ENCODE peak calls at places on chromosomes 6 and 20, in six cellular contexts. One of them, this sample, is unnamed.

GRCh38 chr6:64679411-64679810 is 1027.6 kb downstream of the EYS start:
- DNase-seq in H1: no peak
- DNase-seq in H9: no peak
- DNase-seq in IMR-90: no peak
- DNase-seq in mesenchymal stem cell: no peak
- DNase-seq in trophoblast cell: no peak
- DNase-seq in this sample: no peak

GRCh38 chr6:27178001-27178730 is 69.3 kb upstream of the PRSS16 start:
- DNase-seq in H1: no peak
- DNase-seq in H9: peak; percentile 84
- DNase-seq in IMR-90: peak; percentile 94
- DNase-seq in mesenchymal stem cell: peak; percentile 96
- DNase-seq in trophoblast cell: peak; percentile 67
- DNase-seq in this sample: peak; percentile 71

GRCh38 chr20:32920530-32921298 is 62.0 kb downstream of the EFCAB8 start:
- DNase-seq in H1: no peak
- DNase-seq in H9: no peak
- DNase-seq in IMR-90: no peak
- DNase-seq in mesenchymal stem cell: no peak
- DNase-seq in trophoblast cell: no peak
- DNase-seq in this sample: no peak

GRCh38 chr20:37504404-37505096 is 16.5 kb upstream of the NNAT start:
- DNase-seq in H1: no peak
- DNase-seq in H9: peak; percentile 49
- DNase-seq in IMR-90: peak; percentile 13
- DNase-seq in mesenchymal stem cell: no peak
- DNase-seq in trophoblast cell: no peak
- DNase-seq in this sample: no peak

GRCh38 chr6:53582963-53583362 is 38.1 kb upstream of the GCLC start:
- DNase-seq in H1: no peak
- DNase-seq in H9: no peak
- DNase-seq in IMR-90: peak; percentile 38
- DNase-seq in mesenchymal stem cell: peak; percentile 19
- DNase-seq in trophoblast cell: no peak
- DNase-seq in this sample: no peak

GRCh38 chr20:47319517-47320252 is 36.8 kb downstream of the ZMYND8 start:
- DNase-seq in H1: peak; percentile 93
- DNase-seq in H9: peak; percentile 94
- DNase-seq in IMR-90: peak; percentile 74
- DNase-seq in mesenchymal stem cell: peak; percentile 83
- DNase-seq in trophoblast cell: peak; percentile 88
- DNase-seq in this sample: no peak

GRCh38 chr6:148441454-148441911 is 98.8 kb downstream of the SASH1 start:
- DNase-seq in H1: no peak
- DNase-seq in H9: no peak
- DNase-seq in IMR-90: peak; percentile 90
- DNase-seq in mesenchymal stem cell: peak; percentile 94
- DNase-seq in trophoblast cell: no peak
- DNase-seq in this sample: no peak

GRCh38 chr6:100353276-100354015 is 111.3 kb downstream of the SIM1 start:
- DNase-seq in H1: no peak
- DNase-seq in H9: no peak
- DNase-seq in IMR-90: peak; percentile 70
- DNase-seq in mesenchymal stem cell: peak; percentile 21
- DNase-seq in trophoblast cell: no peak
- DNase-seq in this sample: no peak

GRCh38 chr6:105902401-105903031 is 183.6 kb upstream of the PRDM1 start:
- DNase-seq in H1: no peak
- DNase-seq in H9: no peak
- DNase-seq in IMR-90: peak; percentile 36
- DNase-seq in mesenchymal stem cell: no peak
- DNase-seq in trophoblast cell: no peak
- DNase-seq in this sample: peak; percentile 33

GRCh38 chr6:62711750-62712149 is 425.7 kb upstream of the KHDRBS2 start:
- DNase-seq in H1: no peak
- DNase-seq in H9: no peak
- DNase-seq in IMR-90: no peak
- DNase-seq in mesenchymal stem cell: no peak
- DNase-seq in trophoblast cell: no peak
- DNase-seq in this sample: no peak

GRCh38 chr6:62707156-62707555 is 421.1 kb upstream of the KHDRBS2 start:
- DNase-seq in H1: no peak
- DNase-seq in H9: peak; percentile 49
- DNase-seq in IMR-90: no peak
- DNase-seq in mesenchymal stem cell: no peak
- DNase-seq in trophoblast cell: no peak
- DNase-seq in this sample: no peak

GRCh38 chr6:62707914-62708313 is 421.9 kb upstream of the KHDRBS2 start:
- DNase-seq in H1: no peak
- DNase-seq in H9: no peak
- DNase-seq in IMR-90: no peak
- DNase-seq in mesenchymal stem cell: no peak
- DNase-seq in trophoblast cell: no peak
- DNase-seq in this sample: no peak
- H2BK120ac ChIP-seq in H1: no peak overlapping the region
- H2BK120ac ChIP-seq in H9: no peak overlapping the region
- H2BK120ac ChIP-seq in IMR-90: no peak overlapping the region
- H2BK120ac ChIP-seq in mesenchymal stem cell: no peak overlapping the region
- H2BK120ac ChIP-seq in trophoblast cell: no peak overlapping the region
- H2BK120ac ChIP-seq in this sample: no peak overlapping the region

DNA sequence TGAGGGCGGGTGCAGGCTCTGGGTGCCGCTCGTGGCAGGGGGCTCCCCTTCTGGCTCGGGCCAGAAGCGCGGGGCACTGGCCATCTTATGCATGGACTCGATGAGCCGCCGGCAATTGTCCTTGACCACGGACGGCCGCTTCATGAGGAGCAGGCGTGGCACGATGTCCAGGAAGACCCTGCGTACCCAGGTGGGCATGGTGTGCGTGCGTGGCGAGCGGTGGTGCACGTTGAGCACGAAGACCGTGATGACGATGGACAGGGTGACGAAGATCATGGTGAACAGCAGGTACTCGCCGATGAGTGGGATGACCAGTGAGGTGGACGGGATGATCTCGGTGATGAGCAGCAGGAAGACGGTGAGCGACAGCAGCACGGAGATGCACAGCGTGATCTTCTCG is 11.0 kb downstream of the CHRNA4 start:
- DNase-seq in H1: no peak
- DNase-seq in H9: no peak
- DNase-seq in IMR-90: no peak
- DNase-seq in mesenchymal stem cell: no peak
- DNase-seq in trophoblast cell: no peak
- DNase-seq in this sample: no peak
- H4K91ac ChIP-seq in H1: no peak overlapping the region
- H4K91ac ChIP-seq in H9: no peak overlapping the region
- H4K91ac ChIP-seq in IMR-90: no peak overlapping the region
- H4K91ac ChIP-seq in mesenchymal stem cell: no peak overlapping the region
- H4K91ac ChIP-seq in trophoblast cell: no peak overlapping the region
- H4K91ac ChIP-seq in this sample: no peak overlapping the region

DNA sequence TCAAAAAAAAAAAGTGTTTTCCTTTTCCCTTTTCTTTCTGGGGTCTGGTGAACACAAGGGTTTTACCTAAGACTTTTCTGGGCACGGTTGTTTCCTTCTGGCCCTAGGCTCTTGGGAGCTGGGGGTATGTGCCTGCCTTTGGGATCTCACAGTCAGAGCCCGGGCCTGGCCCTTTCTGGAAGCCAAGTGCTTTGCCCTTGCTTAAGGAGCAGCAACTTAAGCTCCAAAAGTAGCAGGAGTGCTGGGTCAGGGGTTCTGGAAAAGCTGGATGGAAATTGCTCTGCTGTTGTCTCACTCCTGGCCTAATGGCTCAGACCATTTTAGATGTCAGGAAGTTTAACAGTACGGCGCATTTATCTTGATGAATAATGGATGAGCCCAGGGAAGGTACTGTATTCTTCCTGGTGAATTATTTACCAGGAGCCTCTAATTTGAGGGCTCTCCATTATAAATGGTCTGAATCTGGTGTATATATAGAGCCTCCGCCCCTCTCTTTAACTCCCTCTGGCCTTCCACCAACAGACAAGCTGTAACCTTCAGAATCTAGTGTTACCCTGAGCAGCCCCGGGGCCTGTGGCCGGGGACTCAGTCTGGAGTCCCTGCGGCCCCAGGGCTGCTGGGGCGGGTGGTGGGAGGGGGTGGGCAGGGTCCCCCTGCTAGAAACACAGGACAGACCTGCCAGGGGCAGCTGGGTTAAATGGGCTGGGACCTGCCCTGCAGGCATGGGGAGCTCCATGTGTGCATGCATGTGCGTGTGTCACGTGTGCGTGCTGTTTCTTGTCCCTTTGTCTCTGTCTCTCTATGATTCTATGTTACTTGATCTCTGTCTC is 37.5 kb downstream of the PTK7 start:
- DNase-seq in H1: no peak
- DNase-seq in H9: no peak
- DNase-seq in IMR-90: no peak
- DNase-seq in mesenchymal stem cell: no peak
- DNase-seq in trophoblast cell: no peak
- DNase-seq in this sample: no peak
- H3K4ac ChIP-seq in H1: no peak overlapping the region
- H3K4ac ChIP-seq in H9: no peak overlapping the region
- H3K4ac ChIP-seq in IMR-90: peak overlapping the region; percentile 99
- H3K4ac ChIP-seq in mesenchymal stem cell: peak overlapping the region; percentile 64
- H3K4ac ChIP-seq in trophoblast cell: peak overlapping the region; percentile 94
- H3K4ac ChIP-seq in this sample: no peak overlapping the region

GRCh38 chr20:58893355-58894151 is 41.0 kb downstream of the GNAS start:
- DNase-seq in H1: no peak
- DNase-seq in H9: no peak
- DNase-seq in IMR-90: peak; percentile 34
- DNase-seq in mesenchymal stem cell: peak; percentile 62
- DNase-seq in trophoblast cell: peak; percentile 36
- DNase-seq in this sample: no peak

GRCh38 chr20:58891076-58891685 is 38.7 kb downstream of the GNAS start:
- DNase-seq in H1: no peak
- DNase-seq in H9: peak; percentile 76
- DNase-seq in IMR-90: peak; percentile 52
- DNase-seq in mesenchymal stem cell: peak; percentile 80
- DNase-seq in trophoblast cell: peak; percentile 50
- DNase-seq in this sample: peak; percentile 85

GRCh38 chr20:58891686-58892125 is 39.2 kb downstream of the GNAS start:
- DNase-seq in H1: no peak
- DNase-seq in H9: peak; percentile 47
- DNase-seq in IMR-90: no peak
- DNase-seq in mesenchymal stem cell: peak; percentile 60
- DNase-seq in trophoblast cell: no peak
- DNase-seq in this sample: peak; percentile 51

GRCh38 chr20:58892932-58893224 is 40.4 kb downstream of the GNAS start:
- DNase-seq in H1: no peak
- DNase-seq in H9: no peak
- DNase-seq in IMR-90: no peak
- DNase-seq in mesenchymal stem cell: no peak
- DNase-seq in trophoblast cell: no peak
- DNase-seq in this sample: no peak

GRCh38 chr20:58892126-58892931 is 39.8 kb downstream of the GNAS start:
- DNase-seq in H1: no peak
- DNase-seq in H9: peak; percentile 70
- DNase-seq in IMR-90: peak; percentile 50
- DNase-seq in mesenchymal stem cell: peak; percentile 78
- DNase-seq in trophoblast cell: peak; percentile 27
- DNase-seq in this sample: peak; percentile 67
- H2BK120ac ChIP-seq in H1: peak overlapping the region; percentile 38
- H2BK120ac ChIP-seq in H9: no peak overlapping the region
- H2BK120ac ChIP-seq in IMR-90: peak overlapping the region; percentile 11
- H2BK120ac ChIP-seq in mesenchymal stem cell: peak overlapping the region; percentile 99
- H2BK120ac ChIP-seq in trophoblast cell: peak overlapping the region; percentile 74
- H2BK120ac ChIP-seq in this sample: no peak overlapping the region

DNA sequence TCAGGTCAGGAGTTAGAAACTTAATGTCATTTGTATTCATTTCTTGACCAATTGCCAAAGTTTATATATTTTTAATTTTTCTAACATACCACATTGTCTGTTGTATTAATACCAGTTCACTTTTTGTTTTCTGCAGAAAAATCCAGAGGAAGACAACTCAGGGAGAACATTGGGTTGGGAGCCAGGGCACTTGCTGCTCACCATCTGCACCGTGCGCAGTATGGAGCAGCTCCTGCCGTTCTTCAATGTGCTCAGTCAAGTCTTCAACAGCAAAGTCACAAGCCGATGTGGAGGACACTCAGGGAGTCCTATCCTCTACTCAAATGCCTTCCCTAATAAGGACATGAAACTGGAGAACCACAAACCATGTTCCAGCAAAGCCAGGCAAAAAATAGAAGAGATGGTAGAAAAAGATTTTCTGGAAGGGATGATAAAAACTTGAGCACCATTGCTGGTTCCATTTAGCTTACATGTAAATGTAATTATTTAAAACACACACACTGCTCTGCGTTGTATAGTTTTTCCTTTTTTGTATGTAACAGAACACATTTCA is 25.3 kb downstream of the PGM3 start:
- DNase-seq in H1: no peak
- DNase-seq in H9: no peak
- DNase-seq in IMR-90: no peak
- DNase-seq in mesenchymal stem cell: no peak
- DNase-seq in trophoblast cell: no peak
- DNase-seq in this sample: no peak
- H4K91ac ChIP-seq in H1: no peak overlapping the region
- H4K91ac ChIP-seq in H9: no peak overlapping the region
- H4K91ac ChIP-seq in IMR-90: no peak overlapping the region
- H4K91ac ChIP-seq in mesenchymal stem cell: no peak overlapping the region
- H4K91ac ChIP-seq in trophoblast cell: no peak overlapping the region
- H4K91ac ChIP-seq in this sample: no peak overlapping the region

DNA sequence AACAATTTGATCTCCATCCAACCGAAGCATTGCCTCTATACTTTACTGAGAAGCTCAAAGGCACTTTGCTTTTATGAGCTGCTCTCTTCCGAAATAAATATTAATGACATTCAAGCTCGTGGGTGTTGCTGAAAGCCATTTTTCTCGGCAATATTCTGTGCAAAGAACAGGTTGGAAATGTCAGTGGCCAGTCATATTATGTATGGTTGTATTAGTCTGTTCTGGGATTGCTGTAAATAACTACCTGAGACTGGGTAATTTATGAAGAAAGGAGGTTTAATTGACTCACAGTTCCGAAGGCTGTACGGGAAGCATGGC is 32.1 kb downstream of the TUBB2B start:
- DNase-seq in H1: no peak
- DNase-seq in H9: no peak
- DNase-seq in IMR-90: no peak
- DNase-seq in mesenchymal stem cell: no peak
- DNase-seq in trophoblast cell: no peak
- DNase-seq in this sample: no peak
- H3K4ac ChIP-seq in H1: no peak overlapping the region
- H3K4ac ChIP-seq in H9: no peak overlapping the region
- H3K4ac ChIP-seq in IMR-90: no peak overlapping the region
- H3K4ac ChIP-seq in mesenchymal stem cell: no peak overlapping the region
- H3K4ac ChIP-seq in trophoblast cell: no peak overlapping the region
- H3K4ac ChIP-seq in this sample: no peak overlapping the region

GRCh38 chr6:1039191-1039590 is 272.7 kb upstream of the FOXQ1 start:
- DNase-seq in H1: no peak
- DNase-seq in H9: no peak
- DNase-seq in IMR-90: no peak
- DNase-seq in mesenchymal stem cell: no peak
- DNase-seq in trophoblast cell: no peak
- DNase-seq in this sample: no peak
- H2BK120ac ChIP-seq in H1: no peak overlapping the region
- H2BK120ac ChIP-seq in H9: no peak overlapping the region
- H2BK120ac ChIP-seq in IMR-90: no peak overlapping the region
- H2BK120ac ChIP-seq in mesenchymal stem cell: no peak overlapping the region
- H2BK120ac ChIP-seq in trophoblast cell: no peak overlapping the region
- H2BK120ac ChIP-seq in this sample: no peak overlapping the region